ENCODE peak calls at places on chromosome 19, in four cellular contexts. One of them, this sample, is unnamed.

GRCh38 chr19:35717665-35718344 is at the start of gene KMT2B:
- DNase-seq in right atrium auricular region: no peak
- DNase-seq in GM12865: peak; percentile 98
- DNase-seq in fibroblast of lung: no peak
- DNase-seq in this sample: no peak

GRCh38 chr19:17648786-17649185 is 39.4 kb downstream of the UNC13A start:
- DNase-seq in right atrium auricular region: no peak
- DNase-seq in GM12865: no peak
- DNase-seq in fibroblast of lung: no peak
- DNase-seq in this sample: no peak

GRCh38 chr19:35868823-35869326 is 501 bp downstream of the APLP1 start:
- DNase-seq in right atrium auricular region: no peak
- DNase-seq in GM12865: no peak
- DNase-seq in fibroblast of lung: no peak
- DNase-seq in this sample: no peak

GRCh38 chr19:4294389-4294788 is 7.8 kb downstream of the TMIGD2 start:
- DNase-seq in right atrium auricular region: no peak
- DNase-seq in GM12865: no peak
- DNase-seq in fibroblast of lung: no peak
- DNase-seq in this sample: no peak

GRCh38 chr19:58003153-58003828 is 671 bp upstream of the ZNF606 start:
- DNase-seq in right atrium auricular region: no peak
- DNase-seq in GM12865: no peak
- DNase-seq in fibroblast of lung: peak; percentile 32
- DNase-seq in this sample: no peak

GRCh38 chr19:38213911-38214625 is 10.0 kb downstream of the DPF1 start:
- DNase-seq in right atrium auricular region: no peak
- DNase-seq in GM12865: peak; percentile 80
- DNase-seq in fibroblast of lung: peak; percentile 91
- DNase-seq in this sample: peak; percentile 20

GRCh38 chr19:17775245-17775927 is 19.6 kb upstream of the B3GNT3 start:
- DNase-seq in right atrium auricular region: no peak
- DNase-seq in GM12865: no peak
- DNase-seq in fibroblast of lung: no peak
- DNase-seq in this sample: no peak

GRCh38 chr19:42362342-42362741 is 27.8 kb downstream of the CNFN start:
- DNase-seq in right atrium auricular region: no peak
- DNase-seq in GM12865: no peak
- DNase-seq in fibroblast of lung: no peak
- DNase-seq in this sample: no peak

GRCh38 chr19:17390665-17391370 is 3.2 kb downstream of the CCDC194 start:
- DNase-seq in right atrium auricular region: peak; percentile 87
- DNase-seq in GM12865: peak; percentile 90
- DNase-seq in fibroblast of lung: peak; percentile 90
- DNase-seq in this sample: peak; percentile 62

GRCh38 chr19:29668746-29669609 is 3.7 kb downstream of the PLEKHF1 start:
- DNase-seq in right atrium auricular region: no peak
- DNase-seq in GM12865: no peak
- DNase-seq in fibroblast of lung: no peak
- DNase-seq in this sample: no peak

GRCh38 chr19:4232614-4233281 is 3.4 kb downstream of the EBI3 start:
- DNase-seq in right atrium auricular region: no peak
- DNase-seq in GM12865: peak; percentile 43
- DNase-seq in fibroblast of lung: no peak
- DNase-seq in this sample: no peak

GRCh38 chr19:40423938-40424337 is 1.9 kb downstream of the SERTAD1 start:
- DNase-seq in right atrium auricular region: no peak
- DNase-seq in GM12865: no peak
- DNase-seq in fibroblast of lung: no peak
- DNase-seq in this sample: no peak
- H3K4me3 ChIP-seq in right atrium auricular region: peak overlapping the region; percentile 71
- H3K4me3 ChIP-seq in GM12865: peak overlapping the region; percentile 80
- H3K4me3 ChIP-seq in fibroblast of lung: peak overlapping the region; percentile 96
- H3K4me3 ChIP-seq in this sample: peak overlapping the region; percentile 59

DNA sequence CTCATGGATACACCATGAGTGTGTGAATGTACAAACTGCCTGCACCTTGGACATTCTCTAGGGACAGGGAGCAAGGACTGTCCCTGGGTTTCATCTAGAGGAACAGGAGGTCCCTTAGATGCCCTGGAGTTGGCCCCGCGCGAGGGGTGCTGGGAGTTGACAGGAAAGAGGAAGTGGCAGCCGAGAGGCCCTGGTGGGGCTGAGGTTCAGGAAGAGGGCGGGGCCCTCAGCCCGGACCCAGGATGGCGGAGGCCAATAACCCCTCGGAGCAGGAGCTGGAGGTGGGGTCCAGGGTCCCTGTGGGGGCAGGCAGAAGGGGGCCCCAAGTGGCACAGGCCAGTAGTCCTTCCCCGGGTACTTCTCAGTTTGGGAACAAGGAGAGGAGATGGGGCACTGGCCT is 6.9 kb downstream of the PKN1 start:
- DNase-seq in right atrium auricular region: peak; percentile 79
- DNase-seq in GM12865: peak; percentile 88
- DNase-seq in fibroblast of lung: no peak
- DNase-seq in this sample: no peak
- H3K4me3 ChIP-seq in right atrium auricular region: peak overlapping the region; percentile 21
- H3K4me3 ChIP-seq in GM12865: peak overlapping the region; percentile 80
- H3K4me3 ChIP-seq in fibroblast of lung: no peak overlapping the region
- H3K4me3 ChIP-seq in this sample: no peak overlapping the region

GRCh38 chr19:33133438-33134031 is 1.6 kb downstream of the WDR88 start:
- DNase-seq in right atrium auricular region: no peak
- DNase-seq in GM12865: no peak
- DNase-seq in fibroblast of lung: no peak
- DNase-seq in this sample: no peak

GRCh38 chr19:33132425-33132824 is 511 bp downstream of the WDR88 start:
- DNase-seq in right atrium auricular region: no peak
- DNase-seq in GM12865: no peak
- DNase-seq in fibroblast of lung: no peak
- DNase-seq in this sample: no peak

GRCh38 chr19:33132021-33132420 is at the start of gene WDR88:
- DNase-seq in right atrium auricular region: no peak
- DNase-seq in GM12865: no peak
- DNase-seq in fibroblast of lung: no peak
- DNase-seq in this sample: no peak

GRCh38 chr19:33130433-33130832 is 1.5 kb upstream of the WDR88 start:
- DNase-seq in right atrium auricular region: no peak
- DNase-seq in GM12865: no peak
- DNase-seq in fibroblast of lung: no peak
- DNase-seq in this sample: no peak

DNA sequence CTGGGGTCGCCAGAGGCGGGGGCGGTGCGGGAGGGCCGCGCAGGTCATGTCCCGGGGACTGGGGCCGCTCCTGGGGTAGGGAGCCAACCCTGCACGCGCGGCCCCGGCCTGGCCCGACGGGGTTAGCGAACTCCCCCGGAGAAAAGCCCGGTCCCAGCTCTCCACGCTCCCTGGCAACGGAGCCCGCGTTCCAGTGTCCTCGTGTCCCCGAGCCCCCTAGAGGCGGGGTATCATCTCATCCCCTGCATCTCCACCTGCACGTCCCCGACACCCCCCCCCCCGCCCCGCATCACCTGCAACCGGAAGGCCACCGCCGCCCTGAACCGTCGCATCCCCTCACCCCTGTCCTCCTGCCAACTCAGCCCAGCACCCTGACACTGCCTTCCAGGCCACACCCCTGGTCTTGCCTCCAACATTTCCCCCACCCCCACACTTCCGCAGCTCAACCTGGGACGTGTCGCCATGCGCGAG is 2.7 kb downstream of the WDR88 start:
- DNase-seq in right atrium auricular region: no peak
- DNase-seq in GM12865: no peak
- DNase-seq in fibroblast of lung: no peak
- DNase-seq in this sample: no peak
- H3K4me3 ChIP-seq in right atrium auricular region: no peak overlapping the region
- H3K4me3 ChIP-seq in GM12865: no peak overlapping the region
- H3K4me3 ChIP-seq in fibroblast of lung: no peak overlapping the region
- H3K4me3 ChIP-seq in this sample: no peak overlapping the region

DNA sequence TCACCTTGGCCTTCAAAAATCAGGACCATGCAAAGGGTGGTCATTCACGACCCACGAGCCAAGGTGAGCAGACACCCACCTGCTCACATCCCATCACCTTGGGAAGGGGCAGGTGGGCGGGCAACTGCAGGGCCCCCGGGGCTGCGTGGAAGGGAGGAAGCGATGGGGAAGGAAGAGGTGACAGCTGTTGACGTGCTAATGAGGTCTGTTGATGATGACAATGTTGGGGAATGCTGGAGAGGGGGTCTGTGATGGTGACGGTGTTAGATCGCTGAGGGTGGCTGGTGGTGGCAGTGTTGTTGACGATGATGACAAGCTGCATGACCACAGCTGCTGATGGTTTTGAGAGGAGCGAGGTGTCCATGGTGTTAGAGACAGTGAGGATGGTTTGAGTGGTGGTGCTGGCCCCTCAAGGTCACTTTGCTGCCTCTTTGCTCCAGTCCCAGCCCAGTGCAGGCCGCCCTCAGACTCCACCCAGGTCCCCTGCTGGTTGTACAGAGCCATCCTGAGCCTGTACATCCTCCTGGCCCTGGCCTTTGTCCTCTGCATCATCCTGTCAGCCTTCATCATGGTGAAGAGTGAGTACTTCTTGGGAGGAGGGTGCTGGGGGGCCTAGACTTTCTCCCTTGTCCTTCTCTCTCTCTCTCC is 898 bp downstream of the MCEMP1 start:
- DNase-seq in right atrium auricular region: no peak
- DNase-seq in GM12865: no peak
- DNase-seq in fibroblast of lung: no peak
- DNase-seq in this sample: no peak
- H3K4me3 ChIP-seq in right atrium auricular region: no peak overlapping the region
- H3K4me3 ChIP-seq in GM12865: no peak overlapping the region
- H3K4me3 ChIP-seq in fibroblast of lung: no peak overlapping the region
- H3K4me3 ChIP-seq in this sample: no peak overlapping the region

DNA sequence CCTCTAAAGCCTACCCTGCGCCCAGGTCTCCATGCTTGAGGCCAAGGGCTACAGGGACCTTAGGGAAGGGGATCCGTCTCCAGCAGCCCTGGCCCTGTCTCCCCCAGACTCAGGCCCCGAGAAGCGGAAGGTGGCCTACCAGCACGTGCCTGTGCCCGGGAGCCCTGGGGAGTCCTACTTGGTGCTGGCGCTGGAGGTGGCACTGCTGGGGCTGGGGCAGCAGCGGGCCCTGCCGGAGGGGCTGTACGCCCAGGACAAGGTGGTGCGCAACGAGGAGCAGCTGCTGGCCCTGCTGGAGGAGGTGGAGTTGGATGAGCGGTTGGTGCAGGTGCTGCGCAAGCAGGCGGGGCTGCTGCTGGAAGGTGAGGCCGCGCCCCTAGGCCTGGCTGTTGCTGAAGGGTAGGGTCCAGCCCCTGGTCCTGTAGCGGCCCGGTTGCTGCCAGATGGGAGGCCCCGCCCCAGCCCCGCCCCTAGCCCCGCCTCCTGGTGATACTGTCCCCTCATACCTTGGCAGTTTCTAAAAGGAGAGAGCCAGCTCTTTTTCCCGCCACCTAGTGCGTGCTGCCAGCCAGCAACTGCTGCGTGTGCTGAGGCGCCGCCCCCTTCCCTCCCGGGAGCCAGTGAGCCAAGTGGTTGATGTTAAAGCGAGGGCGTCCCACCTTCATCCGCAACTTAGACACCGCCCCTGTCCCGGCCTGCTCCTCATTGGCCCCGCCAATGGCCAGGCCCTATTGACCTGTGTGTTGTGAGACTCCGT is 22.6 kb downstream of the ZSWIM4 start:
- DNase-seq in right atrium auricular region: no peak
- DNase-seq in GM12865: no peak
- DNase-seq in fibroblast of lung: no peak
- DNase-seq in this sample: no peak
- H3K4me3 ChIP-seq in right atrium auricular region: peak overlapping the region; percentile 13
- H3K4me3 ChIP-seq in GM12865: no peak overlapping the region
- H3K4me3 ChIP-seq in fibroblast of lung: no peak overlapping the region
- H3K4me3 ChIP-seq in this sample: no peak overlapping the region

GRCh38 chr19:2042485-2043268 is 8.4 kb downstream of the MKNK2 start:
- DNase-seq in right atrium auricular region: no peak
- DNase-seq in GM12865: peak; percentile 37
- DNase-seq in fibroblast of lung: no peak
- DNase-seq in this sample: no peak
- H3K4me3 ChIP-seq in right atrium auricular region: peak overlapping the region; percentile 31
- H3K4me3 ChIP-seq in GM12865: peak overlapping the region; percentile 45
- H3K4me3 ChIP-seq in fibroblast of lung: peak overlapping the region; percentile 40
- H3K4me3 ChIP-seq in this sample: no peak overlapping the region

GRCh38 chr19:46860846-46861690 is at the start of gene ARHGAP35:
- DNase-seq in right atrium auricular region: no peak
- DNase-seq in GM12865: peak; percentile 22
- DNase-seq in fibroblast of lung: no peak
- DNase-seq in this sample: no peak

GRCh38 chr19:46863818-46864629 is 3.2 kb downstream of the ARHGAP35 start:
- DNase-seq in right atrium auricular region: no peak
- DNase-seq in GM12865: no peak
- DNase-seq in fibroblast of lung: peak; percentile 92
- DNase-seq in this sample: no peak

GRCh38 chr19:46862504-46862835 is 1.7 kb downstream of the ARHGAP35 start:
- DNase-seq in right atrium auricular region: no peak
- DNase-seq in GM12865: no peak
- DNase-seq in fibroblast of lung: no peak
- DNase-seq in this sample: no peak

GRCh38 chr19:46861691-46862503 is 1.1 kb downstream of the ARHGAP35 start:
- DNase-seq in right atrium auricular region: no peak
- DNase-seq in GM12865: peak; percentile 29
- DNase-seq in fibroblast of lung: no peak
- DNase-seq in this sample: no peak

DNA sequence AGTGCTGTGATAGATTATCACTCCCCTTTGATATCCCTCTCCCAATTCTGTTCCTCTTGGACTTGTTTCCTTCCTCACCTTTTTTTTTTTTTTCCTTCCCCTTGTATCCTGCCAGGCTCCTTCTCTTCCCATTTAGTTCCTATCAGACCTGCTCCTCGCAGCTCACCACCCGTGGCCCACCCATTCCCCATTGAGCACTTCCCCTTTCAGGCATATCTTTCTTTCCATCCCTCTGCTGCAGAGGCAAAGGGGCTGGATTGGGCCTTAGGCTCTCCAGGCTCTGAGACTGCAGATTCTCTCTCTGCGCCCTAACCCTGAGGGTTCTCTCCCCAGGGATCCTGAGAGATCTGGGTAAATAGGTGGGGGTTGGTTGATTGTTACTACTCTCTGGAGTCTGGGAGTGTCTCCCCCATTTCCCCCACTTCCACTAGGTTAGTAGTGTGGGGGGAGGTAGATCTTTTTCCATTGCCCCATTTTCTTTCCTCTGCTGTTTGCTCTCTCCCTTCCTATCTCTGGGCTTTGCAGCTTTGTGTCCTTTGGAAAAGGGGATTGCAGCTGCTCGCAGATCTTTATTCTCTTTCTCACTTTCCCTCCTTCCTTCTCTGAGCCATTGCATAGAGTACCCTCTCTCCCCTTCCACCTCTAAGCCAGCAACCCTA is 2.3 kb downstream of the ARHGAP35 start:
- DNase-seq in right atrium auricular region: no peak
- DNase-seq in GM12865: no peak
- DNase-seq in fibroblast of lung: no peak
- DNase-seq in this sample: no peak
- H3K4me3 ChIP-seq in right atrium auricular region: peak overlapping the region; percentile 87
- H3K4me3 ChIP-seq in GM12865: peak overlapping the region; percentile 83
- H3K4me3 ChIP-seq in fibroblast of lung: peak overlapping the region; percentile 65
- H3K4me3 ChIP-seq in this sample: peak overlapping the region; percentile 83

This sample was measured in skeletal muscle cell.